ENCODE peak calls at places on chromosome 10, in six cellular contexts. One of them, this sample, is unnamed.

GRCh38 chr10:110395350-110396283 is 90.9 kb upstream of the SMNDC1 start:
- DNase-seq in MM.1S: peak
- DNase-seq in adipocyte: peak
- DNase-seq in AG04450: peak
- DNase-seq in heart right ventricle: no peak
- DNase-seq in CD8-positive, alpha-beta memory T cell: peak
- DNase-seq in this sample: no peak

GRCh38 chr10:67306588-67307205 is 380.9 kb downstream of the LRRTM3 start:
- DNase-seq in CD8-positive, alpha-beta memory T cell: no peak
- DNase-seq in AG04450: no peak
- DNase-seq in heart right ventricle: no peak
- DNase-seq in MM.1S: peak
- DNase-seq in adipocyte: peak
- DNase-seq in this sample: peak

GRCh38 chr10:97540669-97541500 is 31.7 kb upstream of the ANKRD2 start:
- DNase-seq in AG04450: no peak
- DNase-seq in MM.1S: no peak
- DNase-seq in heart right ventricle: no peak
- DNase-seq in adipocyte: no peak
- DNase-seq in CD8-positive, alpha-beta memory T cell: no peak
- DNase-seq in this sample: no peak

GRCh38 chr10:90451283-90451682 is 406.6 kb downstream of the HTR7 start:
- DNase-seq in MM.1S: no peak
- DNase-seq in heart right ventricle: no peak
- DNase-seq in adipocyte: peak
- DNase-seq in CD8-positive, alpha-beta memory T cell: no peak
- DNase-seq in AG04450: no peak
- DNase-seq in this sample: no peak

GRCh38 chr10:71472466-71472865 is 75.7 kb downstream of the CDH23 start:
- DNase-seq in AG04450: no peak
- DNase-seq in heart right ventricle: no peak
- DNase-seq in CD8-positive, alpha-beta memory T cell: no peak
- DNase-seq in MM.1S: no peak
- DNase-seq in adipocyte: no peak
- DNase-seq in this sample: no peak

GRCh38 chr10:33818343-33818742 is 483.9 kb upstream of the NRP1 start:
- DNase-seq in AG04450: no peak
- DNase-seq in CD8-positive, alpha-beta memory T cell: no peak
- DNase-seq in adipocyte: no peak
- DNase-seq in heart right ventricle: no peak
- DNase-seq in MM.1S: no peak
- DNase-seq in this sample: peak

GRCh38 chr10:114308470-114309110 is 69.5 kb downstream of the VWA2 start:
- DNase-seq in AG04450: no peak
- DNase-seq in CD8-positive, alpha-beta memory T cell: no peak
- DNase-seq in heart right ventricle: no peak
- DNase-seq in adipocyte: no peak
- DNase-seq in MM.1S: no peak
- DNase-seq in this sample: no peak

GRCh38 chr10:69425513-69426298 is 9.0 kb upstream of the TACR2 start:
- DNase-seq in AG04450: no peak
- DNase-seq in adipocyte: no peak
- DNase-seq in heart right ventricle: no peak
- DNase-seq in CD8-positive, alpha-beta memory T cell: peak
- DNase-seq in MM.1S: peak
- DNase-seq in this sample: peak

GRCh38 chr10:60739581-60739980 is 38.7 kb upstream of the CDK1 start:
- DNase-seq in CD8-positive, alpha-beta memory T cell: no peak
- DNase-seq in heart right ventricle: no peak
- DNase-seq in MM.1S: no peak
- DNase-seq in AG04450: no peak
- DNase-seq in adipocyte: peak
- DNase-seq in this sample: no peak

GRCh38 chr10:17249820-17250219 is 21.8 kb downstream of the VIM start:
- DNase-seq in adipocyte: no peak
- DNase-seq in heart right ventricle: no peak
- DNase-seq in AG04450: no peak
- DNase-seq in CD8-positive, alpha-beta memory T cell: no peak
- DNase-seq in MM.1S: no peak
- DNase-seq in this sample: peak

GRCh38 chr10:73576178-73576889 is 14.8 kb downstream of the USP54 start:
- DNase-seq in CD8-positive, alpha-beta memory T cell: no peak
- DNase-seq in adipocyte: peak
- DNase-seq in AG04450: peak
- DNase-seq in heart right ventricle: no peak
- DNase-seq in MM.1S: no peak
- DNase-seq in this sample: no peak

GRCh38 chr10:17386616-17387075 is 67.7 kb downstream of the ST8SIA6 start:
- DNase-seq in AG04450: no peak
- DNase-seq in CD8-positive, alpha-beta memory T cell: no peak
- DNase-seq in MM.1S: no peak
- DNase-seq in adipocyte: no peak
- DNase-seq in heart right ventricle: peak
- DNase-seq in this sample: no peak

GRCh38 chr10:7541137-7542087 is 125.4 kb downstream of the ITIH5 start:
- DNase-seq in heart right ventricle: peak
- DNase-seq in AG04450: no peak
- DNase-seq in adipocyte: peak
- DNase-seq in MM.1S: no peak
- DNase-seq in CD8-positive, alpha-beta memory T cell: no peak
- DNase-seq in this sample: no peak

GRCh38 chr10:90872648-90873020 is 860 bp downstream of the RPP30 start:
- DNase-seq in adipocyte: no peak
- DNase-seq in heart right ventricle: no peak
- DNase-seq in MM.1S: no peak
- DNase-seq in AG04450: no peak
- DNase-seq in CD8-positive, alpha-beta memory T cell: no peak
- DNase-seq in this sample: no peak

GRCh38 chr10:16732376-16732775 is 84.8 kb downstream of the RSU1 start:
- DNase-seq in heart right ventricle: no peak
- DNase-seq in MM.1S: no peak
- DNase-seq in AG04450: no peak
- DNase-seq in CD8-positive, alpha-beta memory T cell: no peak
- DNase-seq in adipocyte: no peak
- DNase-seq in this sample: no peak

GRCh38 chr10:69361303-69361614 is 55.5 kb downstream of the TACR2 start:
- DNase-seq in CD8-positive, alpha-beta memory T cell: no peak
- DNase-seq in MM.1S: no peak
- DNase-seq in adipocyte: no peak
- DNase-seq in heart right ventricle: no peak
- DNase-seq in AG04450: no peak
- DNase-seq in this sample: no peak

GRCh38 chr10:127619550-127619949 is 70.4 kb downstream of the NPS start:
- DNase-seq in heart right ventricle: no peak
- DNase-seq in MM.1S: no peak
- DNase-seq in adipocyte: no peak
- DNase-seq in CD8-positive, alpha-beta memory T cell: no peak
- DNase-seq in AG04450: no peak
- DNase-seq in this sample: no peak

GRCh38 chr10:35348609-35349388 is 12.5 kb downstream of the CCNY start:
- DNase-seq in adipocyte: no peak
- DNase-seq in AG04450: no peak
- DNase-seq in CD8-positive, alpha-beta memory T cell: no peak
- DNase-seq in MM.1S: no peak
- DNase-seq in heart right ventricle: no peak
- DNase-seq in this sample: no peak

GRCh38 chr10:114412907-114413386 is 8.6 kb upstream of the AFAP1L2 start:
- DNase-seq in adipocyte: no peak
- DNase-seq in heart right ventricle: no peak
- DNase-seq in MM.1S: no peak
- DNase-seq in AG04450: no peak
- DNase-seq in CD8-positive, alpha-beta memory T cell: no peak
- DNase-seq in this sample: no peak

GRCh38 chr10:96301616-96302015 is 2.6 kb upstream of the DNTT start:
- DNase-seq in MM.1S: no peak
- DNase-seq in adipocyte: no peak
- DNase-seq in CD8-positive, alpha-beta memory T cell: no peak
- DNase-seq in AG04450: no peak
- DNase-seq in heart right ventricle: no peak
- DNase-seq in this sample: no peak

GRCh38 chr10:96306516-96306915 is 2.3 kb downstream of the DNTT start:
- DNase-seq in MM.1S: no peak
- DNase-seq in heart right ventricle: peak
- DNase-seq in AG04450: no peak
- DNase-seq in CD8-positive, alpha-beta memory T cell: no peak
- DNase-seq in adipocyte: no peak
- DNase-seq in this sample: peak

GRCh38 chr10:96299383-96299782 is 4.9 kb upstream of the DNTT start:
- DNase-seq in adipocyte: no peak
- DNase-seq in CD8-positive, alpha-beta memory T cell: no peak
- DNase-seq in MM.1S: peak
- DNase-seq in AG04450: no peak
- DNase-seq in heart right ventricle: no peak
- DNase-seq in this sample: peak

GRCh38 chr10:96305019-96305418 is 785 bp downstream of the DNTT start:
- DNase-seq in adipocyte: no peak
- DNase-seq in MM.1S: no peak
- DNase-seq in heart right ventricle: no peak
- DNase-seq in AG04450: no peak
- DNase-seq in CD8-positive, alpha-beta memory T cell: no peak
- DNase-seq in this sample: peak

DNA sequence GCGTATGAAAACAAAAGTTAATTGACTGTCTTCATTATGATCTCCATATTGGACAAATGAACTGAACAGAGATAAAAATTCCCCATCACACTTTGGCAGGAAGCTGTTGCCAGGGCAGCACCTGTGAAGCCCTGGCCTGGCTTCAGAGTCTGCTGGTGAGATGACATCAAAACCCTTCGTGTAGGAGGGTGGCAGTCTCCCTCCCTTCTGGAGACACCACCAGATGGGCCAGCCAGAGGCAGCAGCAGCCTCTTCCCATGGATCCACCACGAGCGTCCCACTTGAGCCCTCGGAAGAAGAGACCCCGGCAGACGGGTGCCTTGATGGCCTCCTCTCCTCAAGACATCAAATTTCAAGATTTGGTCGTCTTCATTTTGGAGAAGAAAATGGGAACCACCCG is at the start of gene DNTT:
- DNase-seq in heart right ventricle: no peak
- DNase-seq in AG04450: no peak
- DNase-seq in MM.1S: no peak
- DNase-seq in adipocyte: no peak
- DNase-seq in CD8-positive, alpha-beta memory T cell: no peak
- DNase-seq in this sample: peak
- H3K4me3 ChIP-seq in heart right ventricle: no peak
- H3K4me3 ChIP-seq in AG04450: no peak
- H3K4me3 ChIP-seq in MM.1S: no peak
- H3K4me3 ChIP-seq in adipocyte: no peak
- H3K4me3 ChIP-seq in CD8-positive, alpha-beta memory T cell: no peak
- H3K4me3 ChIP-seq in this sample: peak

GRCh38 chr10:28049286-28049685 is 50.4 kb upstream of the ODAD2 start:
- DNase-seq in CD8-positive, alpha-beta memory T cell: no peak
- DNase-seq in heart right ventricle: no peak
- DNase-seq in adipocyte: no peak
- DNase-seq in AG04450: no peak
- DNase-seq in MM.1S: no peak
- DNase-seq in this sample: no peak
- H3K4me3 ChIP-seq in CD8-positive, alpha-beta memory T cell: no peak
- H3K4me3 ChIP-seq in heart right ventricle: no peak
- H3K4me3 ChIP-seq in adipocyte: no peak
- H3K4me3 ChIP-seq in AG04450: no peak
- H3K4me3 ChIP-seq in MM.1S: no peak
- H3K4me3 ChIP-seq in this sample: no peak

GRCh38 chr10:52865213-52865612 is 92.6 kb upstream of the MBL2 start:
- DNase-seq in AG04450: no peak
- DNase-seq in CD8-positive, alpha-beta memory T cell: no peak
- DNase-seq in heart right ventricle: no peak
- DNase-seq in MM.1S: no peak
- DNase-seq in adipocyte: no peak
- DNase-seq in this sample: no peak

GRCh38 chr10:52870562-52870961 is 98.0 kb upstream of the MBL2 start:
- DNase-seq in CD8-positive, alpha-beta memory T cell: no peak
- DNase-seq in MM.1S: no peak
- DNase-seq in AG04450: no peak
- DNase-seq in heart right ventricle: no peak
- DNase-seq in adipocyte: no peak
- DNase-seq in this sample: no peak

GRCh38 chr10:52858722-52859121 is 86.1 kb upstream of the MBL2 start:
- DNase-seq in adipocyte: no peak
- DNase-seq in AG04450: no peak
- DNase-seq in CD8-positive, alpha-beta memory T cell: no peak
- DNase-seq in MM.1S: no peak
- DNase-seq in heart right ventricle: no peak
- DNase-seq in this sample: no peak

DNA sequence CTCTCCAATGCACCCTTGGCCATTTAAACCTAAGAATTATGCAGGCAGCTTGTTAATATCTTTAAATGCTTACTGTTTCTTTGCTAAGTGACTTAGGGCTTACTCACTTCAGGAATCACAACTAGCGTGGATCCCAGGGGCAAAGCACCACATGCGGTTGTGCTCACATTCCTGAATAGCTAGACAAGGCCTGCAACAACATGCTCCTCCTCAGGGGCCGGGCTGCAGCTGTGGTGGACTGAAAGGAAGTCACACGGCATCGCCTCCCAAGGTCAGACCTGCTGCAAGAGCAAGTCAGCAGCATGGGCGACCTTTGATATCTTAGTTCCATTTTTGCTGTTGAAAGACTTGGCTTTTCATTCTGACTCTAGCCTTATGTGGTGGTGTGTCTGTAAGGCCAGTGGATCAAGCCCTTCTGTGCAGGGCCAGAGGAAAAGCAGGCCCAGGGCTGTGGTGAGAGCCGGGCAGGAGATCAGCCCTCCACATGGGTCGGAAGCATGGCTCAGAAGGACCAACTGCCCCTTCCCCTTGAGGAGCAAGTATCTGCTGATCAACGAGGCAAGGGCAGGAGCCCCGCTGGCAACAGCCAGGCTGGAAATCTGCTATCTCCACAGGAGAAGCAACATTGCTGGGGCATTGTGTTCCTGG is 92.0 kb upstream of the MBL2 start:
- DNase-seq in heart right ventricle: no peak
- DNase-seq in adipocyte: peak
- DNase-seq in MM.1S: peak
- DNase-seq in CD8-positive, alpha-beta memory T cell: no peak
- DNase-seq in AG04450: peak
- DNase-seq in this sample: no peak
- H3K4me3 ChIP-seq in heart right ventricle: no peak
- H3K4me3 ChIP-seq in adipocyte: no peak
- H3K4me3 ChIP-seq in MM.1S: no peak
- H3K4me3 ChIP-seq in CD8-positive, alpha-beta memory T cell: no peak
- H3K4me3 ChIP-seq in AG04450: no peak
- H3K4me3 ChIP-seq in this sample: no peak

GRCh38 chr10:101567165-101568006 is 20.7 kb downstream of the POLL start:
- DNase-seq in MM.1S: no peak
- DNase-seq in heart right ventricle: no peak
- DNase-seq in AG04450: no peak
- DNase-seq in adipocyte: no peak
- DNase-seq in CD8-positive, alpha-beta memory T cell: no peak
- DNase-seq in this sample: no peak

GRCh38 chr10:101568054-101568745 is 19.9 kb downstream of the POLL start:
- DNase-seq in AG04450: no peak
- DNase-seq in adipocyte: no peak
- DNase-seq in MM.1S: no peak
- DNase-seq in CD8-positive, alpha-beta memory T cell: no peak
- DNase-seq in heart right ventricle: no peak
- DNase-seq in this sample: no peak

GRCh38 chr10:101565370-101565900 is 22.6 kb downstream of the POLL start:
- DNase-seq in AG04450: no peak
- DNase-seq in heart right ventricle: no peak
- DNase-seq in adipocyte: no peak
- DNase-seq in CD8-positive, alpha-beta memory T cell: no peak
- DNase-seq in MM.1S: no peak
- DNase-seq in this sample: no peak

GRCh38 chr10:101565936-101566332 is 22.1 kb downstream of the POLL start:
- DNase-seq in heart right ventricle: no peak
- DNase-seq in CD8-positive, alpha-beta memory T cell: no peak
- DNase-seq in AG04450: no peak
- DNase-seq in adipocyte: no peak
- DNase-seq in MM.1S: no peak
- DNase-seq in this sample: no peak

GRCh38 chr10:101566333-101567164 is 21.5 kb downstream of the POLL start:
- DNase-seq in CD8-positive, alpha-beta memory T cell: no peak
- DNase-seq in heart right ventricle: no peak
- DNase-seq in adipocyte: peak
- DNase-seq in AG04450: no peak
- DNase-seq in MM.1S: no peak
- DNase-seq in this sample: no peak
- H3K4me3 ChIP-seq in CD8-positive, alpha-beta memory T cell: no peak
- H3K4me3 ChIP-seq in heart right ventricle: peak
- H3K4me3 ChIP-seq in adipocyte: no peak
- H3K4me3 ChIP-seq in AG04450: peak
- H3K4me3 ChIP-seq in MM.1S: no peak
- H3K4me3 ChIP-seq in this sample: no peak